ENCODE peak calls at places on chromosomes 2 and 18, in five cellular contexts. One of them, this sample, is unnamed. For H3K4me1, the result is how much of the 10 kb centered on the place peaks cover.

GRCh38 chr2:191710411-191710900 is 32.5 kb downstream of the NABP1 start:
- DNase-seq in IMR-90: peak
- DNase-seq in fibroblast of lung: peak
- DNase-seq in K562: no peak
- DNase-seq in HepG2: no peak
- DNase-seq in this sample: no peak

GRCh38 chr18:37553633-37554398 is 11.8 kb downstream of the CELF4 start:
- DNase-seq in IMR-90: no peak
- DNase-seq in fibroblast of lung: no peak
- DNase-seq in K562: peak
- DNase-seq in HepG2: no peak
- DNase-seq in this sample: no peak

GRCh38 chr18:22347624-22348511 is 69.8 kb downstream of the CTAGE1 start:
- DNase-seq in IMR-90: peak
- DNase-seq in fibroblast of lung: peak
- DNase-seq in K562: no peak
- DNase-seq in HepG2: no peak
- DNase-seq in this sample: no peak

GRCh38 chr2:220076734-220077133 is 449.3 kb downstream of the SLC4A3 start:
- DNase-seq in IMR-90: peak
- DNase-seq in fibroblast of lung: peak
- DNase-seq in K562: no peak
- DNase-seq in HepG2: no peak
- DNase-seq in this sample: no peak

GRCh38 chr2:200329798-200330197 is 23.3 kb downstream of the SPATS2L start:
- DNase-seq in IMR-90: no peak
- DNase-seq in fibroblast of lung: no peak
- DNase-seq in K562: no peak
- DNase-seq in HepG2: no peak
- DNase-seq in this sample: no peak

GRCh38 chr2:197804758-197805597 is 585 bp downstream of the PLCL1 start:
- DNase-seq in IMR-90: peak
- DNase-seq in fibroblast of lung: peak
- DNase-seq in K562: peak
- DNase-seq in HepG2: no peak
- DNase-seq in this sample: peak

GRCh38 chr18:34522627-34523026 is 187.5 kb upstream of the DTNA start:
- DNase-seq in IMR-90: no peak
- DNase-seq in fibroblast of lung: no peak
- DNase-seq in K562: no peak
- DNase-seq in HepG2: no peak
- DNase-seq in this sample: no peak

GRCh38 chr18:26922313-26922712 is 56.8 kb upstream of the AQP4 start:
- DNase-seq in IMR-90: no peak
- DNase-seq in fibroblast of lung: no peak
- DNase-seq in K562: no peak
- DNase-seq in HepG2: no peak
- DNase-seq in this sample: no peak

GRCh38 chr2:175244697-175245096 is 63.2 kb upstream of the ATP5MC3 start:
- DNase-seq in IMR-90: no peak
- DNase-seq in fibroblast of lung: no peak
- DNase-seq in K562: no peak
- DNase-seq in HepG2: no peak
- DNase-seq in this sample: no peak

GRCh38 chr2:125224830-125225229 is 1199.7 kb downstream of the CNTNAP5 start:
- DNase-seq in IMR-90: no peak
- DNase-seq in fibroblast of lung: no peak
- DNase-seq in K562: no peak
- DNase-seq in HepG2: no peak
- DNase-seq in this sample: no peak

GRCh38 chr2:159684796-159685195 is 27.5 kb upstream of the MARCHF7 start:
- DNase-seq in IMR-90: peak
- DNase-seq in fibroblast of lung: peak
- DNase-seq in K562: no peak
- DNase-seq in HepG2: no peak
- DNase-seq in this sample: no peak

GRCh38 chr2:156411835-156412234 is 24.3 kb upstream of the GPD2 start:
- DNase-seq in IMR-90: no peak
- DNase-seq in fibroblast of lung: no peak
- DNase-seq in K562: no peak
- DNase-seq in HepG2: no peak
- DNase-seq in this sample: no peak

GRCh38 chr2:134399096-134399495 is 145.2 kb downstream of the MGAT5 start:
- DNase-seq in IMR-90: no peak
- DNase-seq in fibroblast of lung: no peak
- DNase-seq in K562: no peak
- DNase-seq in HepG2: no peak
- DNase-seq in this sample: no peak

GRCh38 chr18:35641916-35642315 is 60.4 kb downstream of the GALNT1 start:
- DNase-seq in IMR-90: peak
- DNase-seq in fibroblast of lung: peak
- DNase-seq in K562: no peak
- DNase-seq in HepG2: no peak
- DNase-seq in this sample: no peak

GRCh38 chr2:108278631-108279030 is 10.1 kb upstream of the SULT1C2 start:
- DNase-seq in IMR-90: peak
- DNase-seq in fibroblast of lung: peak
- DNase-seq in K562: no peak
- DNase-seq in HepG2: no peak
- DNase-seq in this sample: no peak

GRCh38 chr2:81389203-81389602 is 1084.7 kb upstream of the LRRTM1 start:
- DNase-seq in IMR-90: no peak
- DNase-seq in fibroblast of lung: no peak
- DNase-seq in K562: peak
- DNase-seq in HepG2: no peak
- DNase-seq in this sample: no peak

GRCh38 chr2:68083346-68083745 is 20.5 kb upstream of the C1D start:
- DNase-seq in IMR-90: no peak
- DNase-seq in fibroblast of lung: no peak
- DNase-seq in K562: no peak
- DNase-seq in HepG2: no peak
- DNase-seq in this sample: no peak

GRCh38 chr18:59537581-59537980 is 159.6 kb downstream of the CCBE1 start:
- DNase-seq in IMR-90: no peak
- DNase-seq in fibroblast of lung: no peak
- DNase-seq in K562: no peak
- DNase-seq in HepG2: no peak
- DNase-seq in this sample: no peak

GRCh38 chr18:57951999-57952774 is 91.8 kb upstream of the NEDD4L start:
- DNase-seq in IMR-90: no peak
- DNase-seq in fibroblast of lung: peak
- DNase-seq in K562: no peak
- DNase-seq in HepG2: no peak
- DNase-seq in this sample: no peak

GRCh38 chr2:219701847-219702634 is 74.6 kb downstream of the SLC4A3 start:
- DNase-seq in IMR-90: peak
- DNase-seq in fibroblast of lung: peak
- DNase-seq in K562: no peak
- DNase-seq in HepG2: no peak
- DNase-seq in this sample: no peak

GRCh38 chr2:165818920-165819319 is 24.9 kb upstream of the GALNT3 start:
- DNase-seq in IMR-90: no peak
- DNase-seq in fibroblast of lung: no peak
- DNase-seq in K562: no peak
- DNase-seq in HepG2: no peak
- DNase-seq in this sample: no peak

GRCh38 chr2:165814473-165814872 is 20.4 kb upstream of the GALNT3 start:
- DNase-seq in IMR-90: no peak
- DNase-seq in fibroblast of lung: no peak
- DNase-seq in K562: no peak
- DNase-seq in HepG2: no peak
- DNase-seq in this sample: no peak

GRCh38 chr2:165815299-165815698 is 21.3 kb upstream of the GALNT3 start:
- DNase-seq in IMR-90: no peak
- DNase-seq in fibroblast of lung: no peak
- DNase-seq in K562: no peak
- DNase-seq in HepG2: no peak
- DNase-seq in this sample: no peak

GRCh38 chr2:165820296-165820695 is 26.2 kb upstream of the GALNT3 start:
- DNase-seq in IMR-90: no peak
- DNase-seq in fibroblast of lung: no peak
- DNase-seq in K562: no peak
- DNase-seq in HepG2: no peak
- DNase-seq in this sample: no peak

DNA sequence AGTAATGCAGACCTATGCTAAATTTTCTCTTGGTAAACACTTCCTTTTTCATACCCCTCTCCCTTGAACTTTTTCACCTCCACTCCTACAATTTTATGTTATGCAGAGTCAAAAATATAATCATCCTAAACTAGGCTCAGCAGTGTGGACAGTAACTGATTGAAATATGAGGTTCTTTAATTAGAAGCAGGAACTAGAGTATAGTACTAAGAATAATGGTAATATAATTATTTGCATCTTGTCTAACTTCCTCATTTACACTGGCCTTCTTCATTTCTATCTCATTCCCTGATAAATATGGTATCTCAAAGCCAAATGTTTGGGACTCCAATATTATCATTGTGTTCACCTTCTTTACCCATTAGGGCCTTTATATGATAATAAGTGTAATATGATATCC is 21.7 kb upstream of the GALNT3 start:
- DNase-seq in IMR-90: no peak
- DNase-seq in fibroblast of lung: no peak
- DNase-seq in K562: no peak
- DNase-seq in HepG2: no peak
- DNase-seq in this sample: no peak
- H3K9ac ChIP-seq in IMR-90: no peak
- H3K9ac ChIP-seq in fibroblast of lung: no peak
- H3K9ac ChIP-seq in K562: no peak
- H3K9ac ChIP-seq in HepG2: no peak
- H3K9ac ChIP-seq in this sample: no peak

GRCh38 chr18:9181275-9181674 is 44.7 kb downstream of the ANKRD12 start:
- DNase-seq in IMR-90: no peak
- DNase-seq in fibroblast of lung: no peak
- DNase-seq in K562: no peak
- DNase-seq in HepG2: no peak
- DNase-seq in this sample: no peak

GRCh38 chr18:9182852-9183399 is 46.3 kb downstream of the ANKRD12 start:
- DNase-seq in IMR-90: no peak
- DNase-seq in fibroblast of lung: no peak
- DNase-seq in K562: no peak
- DNase-seq in HepG2: no peak
- DNase-seq in this sample: no peak

GRCh38 chr18:9188359-9189231 is 52.0 kb downstream of the ANKRD12 start:
- DNase-seq in IMR-90: no peak
- DNase-seq in fibroblast of lung: no peak
- DNase-seq in K562: no peak
- DNase-seq in HepG2: no peak
- DNase-seq in this sample: no peak

GRCh38 chr18:9184998-9185613 is 48.5 kb downstream of the ANKRD12 start:
- DNase-seq in IMR-90: no peak
- DNase-seq in fibroblast of lung: no peak
- DNase-seq in K562: no peak
- DNase-seq in HepG2: no peak
- DNase-seq in this sample: no peak
- H3K4me1 ChIP-seq in IMR-90: under half
- H3K4me1 ChIP-seq in fibroblast of lung: under half
- H3K4me1 ChIP-seq in K562: under half
- H3K4me1 ChIP-seq in HepG2: under half
- H3K4me1 ChIP-seq in this sample: under half

GRCh38 chr2:241223211-241224067 is 35.0 kb downstream of the ANO7 start:
- DNase-seq in IMR-90: peak
- DNase-seq in fibroblast of lung: peak
- DNase-seq in K562: no peak
- DNase-seq in HepG2: peak
- DNase-seq in this sample: peak

GRCh38 chr2:241225545-241225944 is 37.1 kb downstream of the ANO7 start:
- DNase-seq in IMR-90: no peak
- DNase-seq in fibroblast of lung: no peak
- DNase-seq in K562: no peak
- DNase-seq in HepG2: no peak
- DNase-seq in this sample: no peak

GRCh38 chr2:241224851-241225438 is 36.5 kb downstream of the ANO7 start:
- DNase-seq in IMR-90: no peak
- DNase-seq in fibroblast of lung: no peak
- DNase-seq in K562: no peak
- DNase-seq in HepG2: no peak
- DNase-seq in this sample: no peak

GRCh38 chr2:241225983-241226382 is 37.5 kb downstream of the ANO7 start:
- DNase-seq in IMR-90: no peak
- DNase-seq in fibroblast of lung: no peak
- DNase-seq in K562: no peak
- DNase-seq in HepG2: no peak
- DNase-seq in this sample: no peak

GRCh38 chr2:241224068-241224850 is 35.8 kb downstream of the ANO7 start:
- DNase-seq in IMR-90: peak
- DNase-seq in fibroblast of lung: peak
- DNase-seq in K562: no peak
- DNase-seq in HepG2: peak
- DNase-seq in this sample: no peak
- TF ChIP-seq CTCF in IMR-90: peak
- TF ChIP-seq CTCF in fibroblast of lung: no peak
- TF ChIP-seq CTCF in K562: no peak
- TF ChIP-seq CTCF in HepG2: peak
- TF ChIP-seq CTCF in this sample: no peak

GRCh38 chr2:46798041-46798440 is 117.6 kb downstream of the MCFD2 start:
- DNase-seq in IMR-90: peak
- DNase-seq in fibroblast of lung: no peak
- DNase-seq in K562: no peak
- DNase-seq in HepG2: no peak
- DNase-seq in this sample: no peak

GRCh38 chr2:46800218-46800617 is 115.4 kb downstream of the MCFD2 start:
- DNase-seq in IMR-90: peak
- DNase-seq in fibroblast of lung: peak
- DNase-seq in K562: no peak
- DNase-seq in HepG2: no peak
- DNase-seq in this sample: no peak

GRCh38 chr2:46796843-46797625 is 118.6 kb downstream of the MCFD2 start:
- DNase-seq in IMR-90: no peak
- DNase-seq in fibroblast of lung: no peak
- DNase-seq in K562: no peak
- DNase-seq in HepG2: no peak
- DNase-seq in this sample: no peak

GRCh38 chr2:46800625-46801024 is 115.0 kb downstream of the MCFD2 start:
- DNase-seq in IMR-90: no peak
- DNase-seq in fibroblast of lung: no peak
- DNase-seq in K562: no peak
- DNase-seq in HepG2: no peak
- DNase-seq in this sample: no peak

DNA sequence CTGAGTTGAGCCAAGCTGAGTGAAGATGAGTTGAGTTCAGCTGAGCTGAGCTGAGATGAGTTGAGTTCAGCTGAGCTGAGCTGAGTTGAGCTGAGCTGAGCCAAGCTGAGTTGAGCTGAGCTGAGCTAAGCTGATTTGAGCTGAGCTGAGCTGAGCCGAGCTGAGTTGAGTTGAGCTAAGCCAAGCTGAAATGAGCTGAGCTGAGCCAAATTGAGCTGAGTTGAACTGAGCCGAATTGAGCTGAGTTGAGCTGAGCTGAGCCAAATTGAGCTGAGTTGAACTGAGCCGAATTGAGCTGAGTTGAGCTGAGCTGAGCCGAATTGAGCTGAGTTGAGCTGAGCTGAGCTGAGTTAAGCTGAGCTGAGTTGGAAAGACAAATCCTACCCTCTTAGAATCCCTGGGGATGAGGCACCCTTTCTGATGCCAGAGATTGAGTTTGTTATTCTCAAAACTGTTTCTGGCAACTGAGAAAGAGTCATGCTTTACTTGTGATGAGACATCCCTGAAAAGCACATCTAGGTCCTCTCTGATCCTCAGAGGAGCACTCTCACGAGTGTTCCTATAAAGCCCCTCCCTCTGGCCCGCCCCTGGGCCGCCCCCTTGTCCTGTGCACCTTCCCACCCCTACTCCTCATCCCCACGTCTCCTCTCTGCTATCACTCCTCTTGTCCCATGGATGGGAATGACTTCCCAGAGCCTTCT is 116.5 kb downstream of the MCFD2 start:
- DNase-seq in IMR-90: peak
- DNase-seq in fibroblast of lung: no peak
- DNase-seq in K562: no peak
- DNase-seq in HepG2: no peak
- DNase-seq in this sample: no peak
- H3K9ac ChIP-seq in IMR-90: no peak
- H3K9ac ChIP-seq in fibroblast of lung: no peak
- H3K9ac ChIP-seq in K562: no peak
- H3K9ac ChIP-seq in HepG2: no peak
- H3K9ac ChIP-seq in this sample: no peak